ENCODE peak calls at places on chromosomes 13 and 19, in four cellular contexts. One of them, this sample, is unnamed.

GRCh38 chr13:79631260-79631659 is 150.3 kb downstream of the NDFIP2 start:
- DNase-seq in fibroblast of the conjunctiva: peak; percentile 82
- DNase-seq in progenitor cell of endocrine pancreas: no peak
- DNase-seq in OCI-LY7: no peak
- DNase-seq in this sample: peak; percentile 6

GRCh38 chr13:66546534-66547379 is 683.4 kb downstream of the PCDH9 start:
- DNase-seq in OCI-LY7: no peak
- DNase-seq in progenitor cell of endocrine pancreas: no peak
- DNase-seq in fibroblast of the conjunctiva: no peak
- DNase-seq in this sample: no peak

GRCh38 chr19:3218037-3218661 is 6.3 kb upstream of the CELF5 start:
- DNase-seq in OCI-LY7: no peak
- DNase-seq in fibroblast of the conjunctiva: no peak
- DNase-seq in progenitor cell of endocrine pancreas: no peak
- DNase-seq in this sample: no peak

GRCh38 chr13:73827434-73827833 is 306.8 kb downstream of the KLF12 start:
- DNase-seq in progenitor cell of endocrine pancreas: no peak
- DNase-seq in fibroblast of the conjunctiva: no peak
- DNase-seq in OCI-LY7: no peak
- DNase-seq in this sample: no peak

GRCh38 chr13:52845334-52845761 is 3.1 kb downstream of the PCDH8 start:
- DNase-seq in progenitor cell of endocrine pancreas: peak; percentile 34
- DNase-seq in OCI-LY7: no peak
- DNase-seq in fibroblast of the conjunctiva: no peak
- DNase-seq in this sample: peak; percentile 9

GRCh38 chr13:27476943-27477681 is 26.7 kb upstream of the MTIF3 start:
- DNase-seq in OCI-LY7: peak; percentile 25
- DNase-seq in progenitor cell of endocrine pancreas: no peak
- DNase-seq in fibroblast of the conjunctiva: peak; percentile 16
- DNase-seq in this sample: peak; percentile 25

GRCh38 chr19:6062274-6062673 is 48.0 kb downstream of the RFX2 start:
- DNase-seq in progenitor cell of endocrine pancreas: no peak
- DNase-seq in fibroblast of the conjunctiva: no peak
- DNase-seq in OCI-LY7: no peak
- DNase-seq in this sample: peak; percentile 91

GRCh38 chr19:51803529-51803928 is 8.6 kb downstream of the FPR3 start:
- DNase-seq in fibroblast of the conjunctiva: no peak
- DNase-seq in OCI-LY7: no peak
- DNase-seq in progenitor cell of endocrine pancreas: no peak
- DNase-seq in this sample: peak; percentile 44

GRCh38 chr19:10979950-10980349 is 19.1 kb downstream of the SMARCA4 start:
- DNase-seq in OCI-LY7: peak; percentile 95
- DNase-seq in fibroblast of the conjunctiva: no peak
- DNase-seq in progenitor cell of endocrine pancreas: no peak
- DNase-seq in this sample: no peak

GRCh38 chr19:4624301-4624700 is 15.0 kb upstream of the TNFAIP8L1 start:
- DNase-seq in fibroblast of the conjunctiva: no peak
- DNase-seq in progenitor cell of endocrine pancreas: no peak
- DNase-seq in OCI-LY7: no peak
- DNase-seq in this sample: no peak

GRCh38 chr13:80224468-80224867 is 116.5 kb downstream of the SPRY2 start:
- DNase-seq in OCI-LY7: no peak
- DNase-seq in fibroblast of the conjunctiva: no peak
- DNase-seq in progenitor cell of endocrine pancreas: no peak
- DNase-seq in this sample: peak; percentile 18

GRCh38 chr13:100512422-100512821 is 76.2 kb downstream of the GGACT start:
- DNase-seq in OCI-LY7: no peak
- DNase-seq in progenitor cell of endocrine pancreas: no peak
- DNase-seq in fibroblast of the conjunctiva: no peak
- DNase-seq in this sample: no peak

GRCh38 chr19:43634877-43635560 is 4.6 kb downstream of the CADM4 start:
- DNase-seq in fibroblast of the conjunctiva: no peak
- DNase-seq in progenitor cell of endocrine pancreas: no peak
- DNase-seq in OCI-LY7: peak; percentile 57
- DNase-seq in this sample: peak; percentile 25

GRCh38 chr13:57633950-57634828 is 2.6 kb downstream of the PCDH17 start:
- DNase-seq in fibroblast of the conjunctiva: no peak
- DNase-seq in OCI-LY7: no peak
- DNase-seq in progenitor cell of endocrine pancreas: peak; percentile 11
- DNase-seq in this sample: no peak

GRCh38 chr19:38142176-38143035 is 81.6 kb downstream of the DPF1 start:
- DNase-seq in OCI-LY7: peak; percentile 63
- DNase-seq in progenitor cell of endocrine pancreas: peak; percentile 38
- DNase-seq in fibroblast of the conjunctiva: peak; percentile 31
- DNase-seq in this sample: peak; percentile 44

GRCh38 chr19:58361900-58362271 is 665 bp downstream of the ZNF497 start:
- DNase-seq in fibroblast of the conjunctiva: peak; percentile 26
- DNase-seq in OCI-LY7: no peak
- DNase-seq in progenitor cell of endocrine pancreas: peak; percentile 53
- DNase-seq in this sample: peak; percentile 78

GRCh38 chr19:55540619-55541018 is 3.7 kb upstream of the SBK2 start:
- DNase-seq in fibroblast of the conjunctiva: no peak
- DNase-seq in progenitor cell of endocrine pancreas: no peak
- DNase-seq in OCI-LY7: no peak
- DNase-seq in this sample: no peak

GRCh38 chr19:10762656-10763055 is 44.8 kb downstream of the DNM2 start:
- DNase-seq in progenitor cell of endocrine pancreas: no peak
- DNase-seq in fibroblast of the conjunctiva: no peak
- DNase-seq in OCI-LY7: no peak
- DNase-seq in this sample: no peak

GRCh38 chr13:20408181-20408580 is 117.5 kb downstream of the CRYL1 start:
- DNase-seq in fibroblast of the conjunctiva: no peak
- DNase-seq in OCI-LY7: no peak
- DNase-seq in progenitor cell of endocrine pancreas: no peak
- DNase-seq in this sample: no peak

GRCh38 chr19:13053761-13054604 is 48.7 kb downstream of the LYL1 start:
- DNase-seq in OCI-LY7: no peak
- DNase-seq in fibroblast of the conjunctiva: peak; percentile 54
- DNase-seq in progenitor cell of endocrine pancreas: peak; percentile 50
- DNase-seq in this sample: no peak

GRCh38 chr19:13256918-13257317 is 106.7 kb downstream of the IER2 start:
- DNase-seq in progenitor cell of endocrine pancreas: no peak
- DNase-seq in OCI-LY7: no peak
- DNase-seq in fibroblast of the conjunctiva: no peak
- DNase-seq in this sample: no peak

GRCh38 chr13:32048816-32049215 is 17.2 kb downstream of the FRY start:
- DNase-seq in fibroblast of the conjunctiva: no peak
- DNase-seq in OCI-LY7: no peak
- DNase-seq in progenitor cell of endocrine pancreas: no peak
- DNase-seq in this sample: peak; percentile 77

GRCh38 chr13:64810701-64811258 is 2419.4 kb downstream of the PCDH9 start:
- DNase-seq in progenitor cell of endocrine pancreas: no peak
- DNase-seq in fibroblast of the conjunctiva: no peak
- DNase-seq in OCI-LY7: no peak
- DNase-seq in this sample: no peak

GRCh38 chr13:31627097-31627496 is 112.2 kb upstream of the RXFP2 start:
- DNase-seq in fibroblast of the conjunctiva: no peak
- DNase-seq in OCI-LY7: no peak
- DNase-seq in progenitor cell of endocrine pancreas: no peak
- DNase-seq in this sample: no peak

GRCh38 chr19:49506575-49507105 is 5.8 kb upstream of the FCGRT start:
- DNase-seq in progenitor cell of endocrine pancreas: no peak
- DNase-seq in fibroblast of the conjunctiva: no peak
- DNase-seq in OCI-LY7: peak; percentile 78
- DNase-seq in this sample: peak; percentile 80

GRCh38 chr19:47704024-47704423 is 9.2 kb upstream of the EHD2 start:
- DNase-seq in OCI-LY7: no peak
- DNase-seq in progenitor cell of endocrine pancreas: no peak
- DNase-seq in fibroblast of the conjunctiva: no peak
- DNase-seq in this sample: no peak

GRCh38 chr13:79346300-79346914 is 59.6 kb downstream of the RBM26 start:
- DNase-seq in progenitor cell of endocrine pancreas: no peak
- DNase-seq in OCI-LY7: no peak
- DNase-seq in fibroblast of the conjunctiva: no peak
- DNase-seq in this sample: no peak

GRCh38 chr19:45473366-45474190 is 5.8 kb downstream of the FOSB start:
- DNase-seq in progenitor cell of endocrine pancreas: no peak
- DNase-seq in OCI-LY7: no peak
- DNase-seq in fibroblast of the conjunctiva: no peak
- DNase-seq in this sample: no peak

GRCh38 chr13:92355213-92355612 is 871.4 kb upstream of the GPC6 start:
- DNase-seq in fibroblast of the conjunctiva: peak; percentile 16
- DNase-seq in progenitor cell of endocrine pancreas: no peak
- DNase-seq in OCI-LY7: peak; percentile 30
- DNase-seq in this sample: peak; percentile 31

GRCh38 chr19:963401-964022 is 20.6 kb upstream of the WDR18 start:
- DNase-seq in OCI-LY7: no peak
- DNase-seq in fibroblast of the conjunctiva: no peak
- DNase-seq in progenitor cell of endocrine pancreas: no peak
- DNase-seq in this sample: no peak

GRCh38 chr13:51453959-51454703 is 1.3 kb upstream of the INTS6 start:
- DNase-seq in OCI-LY7: peak; percentile 55
- DNase-seq in fibroblast of the conjunctiva: no peak
- DNase-seq in progenitor cell of endocrine pancreas: no peak
- DNase-seq in this sample: no peak

GRCh38 chr19:54418030-54418929 is 3.0 kb downstream of the TTYH1 start:
- DNase-seq in OCI-LY7: no peak
- DNase-seq in fibroblast of the conjunctiva: no peak
- DNase-seq in progenitor cell of endocrine pancreas: no peak
- DNase-seq in this sample: peak; percentile 70

GRCh38 chr13:106036870-106037269 is 498.6 kb downstream of the EFNB2 start:
- DNase-seq in progenitor cell of endocrine pancreas: no peak
- DNase-seq in fibroblast of the conjunctiva: no peak
- DNase-seq in OCI-LY7: no peak
- DNase-seq in this sample: peak; percentile 11

GRCh38 chr13:70107498-70108271 is at the start of gene ATXN8OS:
- DNase-seq in progenitor cell of endocrine pancreas: peak; percentile 22
- DNase-seq in OCI-LY7: no peak
- DNase-seq in fibroblast of the conjunctiva: no peak
- DNase-seq in this sample: no peak